ENCODE peak calls at places on chromosomes 6 and 20, in five cellular contexts. L, H, S, A and B are unnamed samples.

GRCh38 chr6:40788661-40789111 is 201.5 kb upstream of the LRFN2 start:
- DNase-seq in A (no peak), S (no peak), H (no peak), L (peak; percentile 75), B (no peak)

GRCh38 chr6:18528084-18528743 is 141.1 kb downstream of the RNF144B start:
- DNase-seq in A (peak; percentile 34), S (no peak), L (no peak), H (no peak), B (peak; percentile 41)

GRCh38 chr20:4076671-4077070 is 61.3 kb upstream of the RNF24 start:
- DNase-seq in L (no peak), H (peak; percentile 59), S (no peak), A (no peak), B (peak; percentile 87)

GRCh38 chr20:63404129-63405085 is 43.3 kb upstream of the CHRNA4 start:
- DNase-seq in L (no peak), A (no peak), H (no peak), S (no peak), B (no peak)

GRCh38 chr6:139567095-139567494 is 192.6 kb upstream of the CITED2 start:
- DNase-seq in H (no peak), A (no peak), S (no peak), L (peak; percentile 10), B (peak; percentile 82)

GRCh38 chr6:30151580-30151979 is 9.4 kb downstream of the TRIM10 start:
- DNase-seq in S (no peak), A (no peak), L (no peak), H (no peak), B (no peak)

GRCh38 chr20:49279677-49280462 is 2.0 kb upstream of the ZNFX1 start:
- DNase-seq in S (no peak), H (no peak), A (no peak), L (no peak), B (no peak)

GRCh38 chr6:90005048-90005827 is 111.0 kb downstream of the GJA10 start:
- DNase-seq in S (no peak), H (no peak), A (no peak), L (no peak), B (no peak)

GRCh38 chr6:129643968-129644367 is 66.0 kb downstream of the ARHGAP18 start:
- DNase-seq in L (no peak), S (no peak), A (no peak), H (no peak), B (no peak)

GRCh38 chr6:113584767-113585166 is 272.4 kb upstream of the MARCKS start:
- DNase-seq in A (no peak), S (no peak), H (no peak), L (no peak), B (no peak)

GRCh38 chr6:30508890-30509736 is 19.8 kb downstream of the HLA-E start:
- DNase-seq in A (no peak), H (no peak), S (no peak), L (no peak), B (peak; percentile 59)

GRCh38 chr6:45187841-45188240 is 140.3 kb upstream of the RUNX2 start:
- DNase-seq in L (no peak), H (no peak), A (no peak), S (no peak), B (peak; percentile 78)

GRCh38 chr20:54195483-54196472 is 12.1 kb upstream of the PFDN4 start:
- DNase-seq in S (no peak), H (no peak), A (no peak), L (no peak), B (no peak)

GRCh38 chr6:140979642-140980091 is 1153.1 kb upstream of the GJE1 start:
- DNase-seq in H (peak; percentile 87), L (no peak), A (no peak), S (no peak), B (peak; percentile 99)

GRCh38 chr6:145968051-145968450 is 3.9 kb upstream of the SHPRH start:
- DNase-seq in H (no peak), A (no peak), L (no peak), S (no peak), B (no peak)

GRCh38 chr20:22915512-22915911 is 119.6 kb upstream of the SSTR4 start:
- DNase-seq in L (no peak), H (no peak), A (no peak), S (no peak), B (no peak)

GRCh38 chr6:135910943-135911618 is 59.6 kb downstream of the PDE7B start:
- DNase-seq in A (no peak), H (no peak), L (no peak), S (no peak), B (no peak)

GRCh38 chr6:21597706-21598273 is 4.2 kb downstream of the SOX4 start:
- DNase-seq in S (no peak), A (peak; percentile 45), H (no peak), L (no peak), B (peak; percentile 52)

GRCh38 chr20:11810316-11811130 is 107.2 kb upstream of the BTBD3 start:
- DNase-seq in H (peak; percentile 49), A (no peak), S (no peak), L (no peak), B (peak; percentile 43)

GRCh38 chr6:102114402-102114801 is 720.9 kb downstream of the GRIK2 start:
- DNase-seq in L (no peak), A (peak; percentile 30), H (no peak), S (no peak), B (no peak)

GRCh38 chr6:90533615-90534336 is 53.1 kb downstream of the MAP3K7 start:
- DNase-seq in L (no peak), S (no peak), H (no peak), A (no peak), B (no peak)

GRCh38 chr6:165729307-165729936 is 66.4 kb upstream of the PDE10A start:
- DNase-seq in H (no peak), L (no peak), S (peak; percentile 10), A (peak; percentile 40), B (peak; percentile 46)

GRCh38 chr6:137277971-137278602 is 58.9 kb upstream of the IFNGR1 start:
- DNase-seq in A (no peak), S (no peak), L (no peak), H (peak; percentile 42), B (peak; percentile 64)

GRCh38 chr6:142680308-142680707 is 264.7 kb downstream of the HIVEP2 start:
- DNase-seq in A (no peak), S (no peak), H (no peak), L (peak; percentile 40), B (no peak)

GRCh38 chr6:21003780-21004541 is 469.7 kb downstream of the CDKAL1 start:
- DNase-seq in S (no peak), L (peak; percentile 54), A (peak; percentile 58), H (no peak), B (peak; percentile 81)

GRCh38 chr20:14878676-14879019 is 541.2 kb upstream of the FLRT3 start:
- DNase-seq in S (no peak), A (no peak), H (no peak), L (no peak), B (no peak)

GRCh38 chr6:131643855-131644460 is 6.9 kb downstream of the ENPP3 start:
- DNase-seq in A (no peak), S (no peak), L (no peak), H (no peak), B (no peak)

GRCh38 chr6:133895573-133896343 is 6.8 kb downstream of the TCF21 start:
- DNase-seq in S (no peak), L (no peak), H (no peak), A (peak; percentile 80), B (peak; percentile 50)

GRCh38 chr6:34391023-34391485 is 1.4 kb downstream of the NUDT3 start:
- DNase-seq in S (no peak), H (peak; percentile 58), L (no peak), A (peak; percentile 63), B (peak; percentile 80)

GRCh38 chr6:42226251-42227143 is 8.8 kb upstream of the MRPS10 start:
- DNase-seq in A (no peak), H (no peak), S (no peak), L (peak; percentile 56), B (peak; percentile 53)

GRCh38 chr20:12053348-12053747 is 135.7 kb downstream of the BTBD3 start:
- DNase-seq in S (no peak), A (no peak), H (no peak), L (peak; percentile 97), B (peak; percentile 89)

GRCh38 chr6:66628917-66629316 is 921.9 kb upstream of the EYS start:
- DNase-seq in A (no peak), H (no peak), S (no peak), L (no peak), B (peak; percentile 87)

GRCh38 chr6:44849829-44850228 is 462.3 kb downstream of the CDC5L start:
- DNase-seq in L (no peak), A (no peak), H (no peak), S (no peak), B (no peak)

GRCh38 chr6:97656236-97656635 is 373.2 kb upstream of the MMS22L start:
- DNase-seq in A (peak; percentile 76), S (no peak), L (no peak), H (no peak), B (no peak)

GRCh38 chr6:163529605-163530004 is 115.1 kb downstream of the QKI start:
- DNase-seq in L (no peak), H (peak; percentile 42), S (no peak), A (no peak), B (peak; percentile 85)

GRCh38 chr20:45419188-45420091 is 3.5 kb downstream of the PIGT start:
- DNase-seq in L (peak; percentile 99), S (no peak), H (peak; percentile 60), A (no peak), B (peak; percentile 81)

GRCh38 chr20:17898548-17898994 is 70.0 kb downstream of the SNX5 start:
- DNase-seq in S (peak; percentile 47), A (peak; percentile 66), L (peak; percentile 61), H (no peak), B (peak; percentile 84)

GRCh38 chr6:137958809-137959565 is 91.9 kb downstream of the TNFAIP3 start:
- DNase-seq in A (no peak), H (no peak), S (no peak), L (peak; percentile 50), B (peak; percentile 21)

GRCh38 chr20:43755851-43756250 is 29.0 kb upstream of the GTSF1L start:
- DNase-seq in S (no peak), H (no peak), A (no peak), L (no peak), B (peak; percentile 79)